ENCODE peak calls at places on chromosome 11, in eight cellular contexts. L is dorsolateral prefrontal cortex, S is lower lobe of right lung, X is mucosa of descending colon, Q is mesothelial cell of epicardium, O is WTC11, J is BE2C, G is psoas muscle. F is an unnamed sample.
A peak's percentile ranks its signal among the peaks of the same experiment; 100 is the strongest.

GRCh38 chr11:76209956-76210885 is 3.9 kb upstream of the WNT11 start:
- DNase-seq in L (no peak), S (peak; percentile 78), X (peak; percentile 79), Q (peak; percentile 75), O (no peak), J (peak; percentile 72), G (peak; percentile 90), F (no peak)

GRCh38 chr11:82765466-82766034 is 31.9 kb upstream of the FAM181B start:
- DNase-seq in L (no peak), S (no peak), X (peak; percentile 48), Q (no peak), O (no peak), J (no peak), G (no peak), F (no peak)

GRCh38 chr11:100546714-100547113 is 140.4 kb upstream of the ARHGAP42 start:
- DNase-seq in L (no peak), S (no peak), X (no peak), Q (no peak), O (no peak), J (no peak), G (no peak), F (no peak)

GRCh38 chr11:131923309-131923708 is 552.9 kb downstream of the NTM start:
- DNase-seq in L (no peak), S (no peak), X (no peak), Q (no peak), O (no peak), J (no peak), G (no peak), F (no peak)

GRCh38 chr11:5689551-5689983 is at the start of gene TRIM22:
- DNase-seq in L (no peak), S (peak; percentile 56), X (no peak), Q (no peak), O (peak; percentile 34), J (no peak), G (no peak), F (no peak)

GRCh38 chr11:46330887-46331652 is 16.2 kb upstream of the DGKZ start:
- DNase-seq in L (no peak), S (no peak), X (no peak), Q (no peak), O (no peak), J (no peak), G (no peak), F (no peak)

GRCh38 chr11:114088836-114089235 is 29.3 kb downstream of the ZBTB16 start:
- DNase-seq in L (peak; percentile 85), S (no peak), X (no peak), Q (no peak), O (no peak), J (no peak), G (peak; percentile 69), F (no peak)

GRCh38 chr11:77175021-77175842 is 47.2 kb downstream of the MYO7A start:
- DNase-seq in L (no peak), S (no peak), X (peak; percentile 32), Q (no peak), O (no peak), J (no peak), G (peak; percentile 61), F (peak; percentile 66)

GRCh38 chr11:77020751-77021150 is 13.4 kb upstream of the B3GNT6 start:
- DNase-seq in L (no peak), S (no peak), X (no peak), Q (no peak), O (no peak), J (no peak), G (no peak), F (no peak)

GRCh38 chr11:130473056-130473794 is 24.8 kb downstream of the ADAMTS15 start:
- DNase-seq in L (no peak), S (no peak), X (no peak), Q (no peak), O (no peak), J (no peak), G (no peak), F (no peak)

GRCh38 chr11:122747358-122747757 is 90.9 kb upstream of the CRTAM start:
- DNase-seq in L (no peak), S (no peak), X (no peak), Q (no peak), O (no peak), J (no peak), G (no peak), F (no peak)

GRCh38 chr11:69934861-69935494 is 115.8 kb upstream of the FGF3 start:
- DNase-seq in L (no peak), S (no peak), X (no peak), Q (no peak), O (peak; percentile 56), J (peak; percentile 74), G (peak; percentile 51), F (peak; percentile 81)

GRCh38 chr11:46762248-46762647 is 43.2 kb downstream of the F2 start:
- DNase-seq in L (no peak), S (no peak), X (no peak), Q (no peak), O (no peak), J (no peak), G (no peak), F (no peak)

GRCh38 chr11:45852712-45853101 is 5.4 kb downstream of the CRY2 start:
- DNase-seq in L (no peak), S (no peak), X (no peak), Q (no peak), O (peak; percentile 39), J (no peak), G (peak; percentile 69), F (no peak)

GRCh38 chr11:71927813-71928738 is at the start of gene XNDC1N:
- DNase-seq in L (peak; percentile 76), S (peak; percentile 67), X (peak; percentile 68), Q (peak; percentile 60), O (peak; percentile 55), J (peak; percentile 83), G (peak; percentile 68), F (no peak)

GRCh38 chr11:63711838-63712237 is 30.5 kb downstream of the RTN3 start:
- DNase-seq in L (no peak), S (no peak), X (no peak), Q (no peak), O (no peak), J (no peak), G (no peak), F (no peak)

GRCh38 chr11:47566166-47566546 is 757 bp downstream of the PTPMT1 start:
- DNase-seq in L (no peak), S (peak; percentile 58), X (no peak), Q (no peak), O (peak; percentile 25), J (no peak), G (no peak), F (peak; percentile 30)

GRCh38 chr11:95175969-95176368 is 55.0 kb downstream of the SESN3 start:
- DNase-seq in L (no peak), S (no peak), X (no peak), Q (no peak), O (no peak), J (no peak), G (no peak), F (no peak)

GRCh38 chr11:94546886-94547285 is 3.2 kb downstream of the FUT4 start:
- DNase-seq in L (no peak), S (no peak), X (no peak), Q (no peak), O (no peak), J (no peak), G (no peak), F (no peak)

GRCh38 chr11:12123799-12124198 is 13.4 kb downstream of the MICAL2 start:
- DNase-seq in L (no peak), S (no peak), X (no peak), Q (no peak), O (no peak), J (no peak), G (no peak), F (no peak)

GRCh38 chr11:118928870-118929495 is 3.3 kb upstream of the BCL9L start:
- DNase-seq in L (no peak), S (peak; percentile 65), X (peak; percentile 85), Q (peak; percentile 71), O (no peak), J (peak; percentile 73), G (no peak), F (no peak)

DNA sequence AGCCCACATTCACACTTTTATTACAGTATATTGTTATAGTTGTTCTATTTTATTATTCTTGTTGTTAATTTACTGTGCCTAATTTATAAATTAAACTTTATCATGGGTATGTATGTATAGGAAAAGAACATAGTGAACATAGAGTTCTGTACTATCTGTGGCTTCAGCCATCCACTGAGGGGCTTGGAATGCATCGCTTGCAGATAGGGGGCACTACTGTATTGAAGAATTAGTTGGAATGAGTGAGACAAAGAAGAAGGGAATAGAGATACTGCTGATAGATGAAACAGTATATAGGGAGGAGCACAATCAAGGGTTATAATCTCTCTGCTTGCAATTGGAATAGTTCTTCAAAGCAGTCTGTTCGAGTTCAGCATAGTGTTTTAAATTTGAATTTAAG is 432.2 kb downstream of the RAB38 start:
- DNase-seq in L (no peak), S (no peak), X (no peak), Q (no peak), O (peak; percentile 16), J (no peak), G (no peak), F (no peak)
- TF ChIP-seq CTCF in L (peak; percentile 34), S (peak; percentile 13), X (no peak), Q (no peak), O (no peak), J (no peak), G (peak; percentile 35), F (no peak)

GRCh38 chr11:66004186-66004585 is 1.9 kb downstream of the BANF1 start:
- DNase-seq in L (no peak), S (no peak), X (no peak), Q (no peak), O (no peak), J (no peak), G (no peak), F (no peak)

GRCh38 chr11:66001941-66002647 is at the start of the genes BANF1 and EIF1AD:
- DNase-seq in L (peak; percentile 92), S (peak; percentile 92), X (peak; percentile 94), Q (peak; percentile 90), O (peak; percentile 92), J (peak; percentile 93), G (peak; percentile 95), F (peak; percentile 96)

GRCh38 chr11:66003291-66003690 is 988 bp downstream of the BANF1 start:
- DNase-seq in L (no peak), S (no peak), X (peak; percentile 28), Q (no peak), O (no peak), J (no peak), G (no peak), F (no peak)

GRCh38 chr11:66006134-66006890 is 4.0 kb downstream of the BANF1 start:
- DNase-seq in L (no peak), S (no peak), X (no peak), Q (no peak), O (no peak), J (no peak), G (no peak), F (no peak)

GRCh38 chr11:66002648-66003225 is 434 bp downstream of the BANF1 start:
- DNase-seq in L (peak; percentile 37), S (peak; percentile 73), X (no peak), Q (no peak), O (no peak), J (no peak), G (peak; percentile 91), F (no peak)
- TF ChIP-seq CTCF in L (no peak), S (no peak), X (no peak), Q (no peak), O (no peak), J (no peak), G (no peak), F (peak; percentile 30)

GRCh38 chr11:2951235-2952110 is 22.3 kb upstream of the PHLDA2 start:
- DNase-seq in L (no peak), S (no peak), X (no peak), Q (no peak), O (no peak), J (no peak), G (no peak), F (no peak)
- TF ChIP-seq CTCF in L (no peak), S (no peak), X (no peak), Q (no peak), O (no peak), J (no peak), G (no peak), F (no peak)

GRCh38 chr11:73137262-73137941 is 4.7 kb downstream of the FCHSD2 start:
- DNase-seq in L (no peak), S (no peak), X (no peak), Q (no peak), O (no peak), J (no peak), G (no peak), F (no peak)
- TF ChIP-seq CTCF in L (no peak), S (no peak), X (no peak), Q (no peak), O (no peak), J (peak; percentile 20), G (no peak), F (peak; percentile 33)

F was measured in chondrocyte.